ENCODE peak calls at places on chromosome 16, in five cellular contexts. M, K, Y, S and T are unnamed samples. For H3K4me1 and H3K27me3, the result is how much of the 10 kb centered on the place peaks cover.

GRCh38 chr16:58094791-58095574 is 34.2 kb downstream of the CFAP20 start:
- DNase-seq in S (no peak), K (no peak), M (no peak), Y (no peak), T (no peak)

GRCh38 chr16:67965668-67966548 is 2.5 kb downstream of the SLC12A4 start:
- DNase-seq in K (no peak), S (no peak), M (no peak), Y (no peak), T (peak)

GRCh38 chr16:83059237-83059636 is 432.5 kb downstream of the CDH13 start:
- DNase-seq in K (no peak), M (no peak), Y (no peak), S (no peak), T (no peak)

GRCh38 chr16:66081967-66082366 is 284.5 kb upstream of the CDH5 start:
- DNase-seq in M (no peak), K (no peak), S (no peak), Y (peak), T (no peak)

GRCh38 chr16:2529061-2529931 is 1.9 kb downstream of the CEMP1 start:
- DNase-seq in M (no peak), K (peak), Y (no peak), S (no peak), T (no peak)

GRCh38 chr16:89786474-89787364 is 29.7 kb downstream of the FANCA start:
- DNase-seq in S (no peak), M (no peak), K (no peak), Y (no peak), T (no peak)

GRCh38 chr16:3256876-3257465 is 538 bp upstream of the MEFV start:
- DNase-seq in K (no peak), S (no peak), Y (no peak), M (no peak), T (no peak)

GRCh38 chr16:75660321-75660720 is 12.7 kb downstream of the TERF2IP start:
- DNase-seq in S (no peak), K (no peak), Y (no peak), M (no peak), T (peak)

GRCh38 chr16:29313559-29313887 is 93.0 kb downstream of the NPIPB11 start:
- DNase-seq in K (no peak), Y (no peak), S (no peak), M (no peak), T (no peak)

GRCh38 chr16:81513204-81514040 is 68.8 kb downstream of the CMIP start:
- DNase-seq in M (peak), S (no peak), K (peak), Y (no peak), T (no peak)

GRCh38 chr16:89355036-89355435 is 135.3 kb downstream of the ANKRD11 start:
- DNase-seq in M (no peak), K (no peak), Y (no peak), S (no peak), T (no peak)

GRCh38 chr16:19168173-19169080 is at the start of gene SYT17:
- DNase-seq in S (peak), K (peak), M (peak), Y (no peak), T (peak)

GRCh38 chr16:23254338-23254737 is 47.8 kb upstream of the SCNN1B start:
- DNase-seq in K (no peak), Y (no peak), M (no peak), S (no peak), T (peak)

GRCh38 chr16:84561291-84561690 is 56.6 kb downstream of the COTL1 start:
- DNase-seq in M (no peak), Y (no peak), K (no peak), S (no peak), T (no peak)

GRCh38 chr16:19685176-19685575 is 32.9 kb downstream of the KNOP1 start:
- DNase-seq in K (no peak), S (no peak), Y (no peak), M (no peak), T (no peak)

GRCh38 chr16:80932725-80933124 is 74.0 kb downstream of the CMC2 start:
- DNase-seq in Y (no peak), K (peak), M (peak), S (peak), T (no peak)

GRCh38 chr16:85579199-85579598 is 33.9 kb upstream of the GSE1 start:
- DNase-seq in S (no peak), M (no peak), K (no peak), Y (no peak), T (no peak)

GRCh38 chr16:3171855-3172593 is 16.0 kb upstream of the OR1F1 start:
- DNase-seq in Y (no peak), K (no peak), M (no peak), S (no peak), T (no peak)

GRCh38 chr16:75072239-75072947 is 44.2 kb downstream of the LDHD start:
- DNase-seq in M (no peak), S (no peak), Y (no peak), K (no peak), T (no peak)

GRCh38 chr16:82681592-82681991 is 54.8 kb downstream of the CDH13 start:
- DNase-seq in S (no peak), Y (no peak), M (no peak), K (no peak), T (no peak)

GRCh38 chr16:9090101-9090959 is 1.1 kb upstream of the HAPSTR1 start:
- DNase-seq in Y (no peak), M (peak), K (peak), S (peak), T (no peak)

GRCh38 chr16:51707666-51708065 is 556.6 kb upstream of the SALL1 start:
- DNase-seq in S (no peak), Y (no peak), M (no peak), K (no peak), T (no peak)

GRCh38 chr16:84532855-84533486 is 28.5 kb upstream of the MEAK7 start:
- DNase-seq in S (no peak), K (no peak), Y (no peak), M (no peak), T (no peak)

GRCh38 chr16:30488764-30489595 is 16.4 kb downstream of the ITGAL start:
- DNase-seq in K (no peak), M (no peak), Y (no peak), S (no peak), T (no peak)

GRCh38 chr16:56611281-56611833 is 3.0 kb downstream of the MT2A start:
- DNase-seq in M (peak), S (peak), Y (peak), K (peak), T (peak)

GRCh38 chr16:84709609-84710008 is 9.8 kb downstream of the USP10 start:
- DNase-seq in Y (no peak), K (no peak), M (no peak), S (no peak), T (no peak)

GRCh38 chr16:21626659-21627277 is 25.6 kb downstream of the IGSF6 start:
- DNase-seq in S (no peak), K (peak), Y (peak), M (peak), T (no peak)

GRCh38 chr16:4591706-4592470 is 22.8 kb downstream of the UBALD1 start:
- DNase-seq in K (no peak), Y (no peak), M (no peak), S (no peak), T (no peak)

GRCh38 chr16:58732545-58733247 is 1.4 kb downstream of the GOT2 start:
- DNase-seq in Y (no peak), S (no peak), K (no peak), M (no peak), T (no peak)

GRCh38 chr16:6548507-6548906 is 784.1 kb upstream of the RBFOX1 start:
- DNase-seq in K (no peak), M (no peak), S (no peak), Y (no peak), T (no peak)

GRCh38 chr16:4450921-4451619 is 23.4 kb downstream of the NMRAL1 start:
- DNase-seq in M (no peak), S (no peak), Y (no peak), K (no peak), T (peak)

GRCh38 chr16:56401482-56401881 is 23.9 kb downstream of the AMFR start:
- DNase-seq in K (peak), Y (peak), S (no peak), M (no peak), T (peak)

DNA sequence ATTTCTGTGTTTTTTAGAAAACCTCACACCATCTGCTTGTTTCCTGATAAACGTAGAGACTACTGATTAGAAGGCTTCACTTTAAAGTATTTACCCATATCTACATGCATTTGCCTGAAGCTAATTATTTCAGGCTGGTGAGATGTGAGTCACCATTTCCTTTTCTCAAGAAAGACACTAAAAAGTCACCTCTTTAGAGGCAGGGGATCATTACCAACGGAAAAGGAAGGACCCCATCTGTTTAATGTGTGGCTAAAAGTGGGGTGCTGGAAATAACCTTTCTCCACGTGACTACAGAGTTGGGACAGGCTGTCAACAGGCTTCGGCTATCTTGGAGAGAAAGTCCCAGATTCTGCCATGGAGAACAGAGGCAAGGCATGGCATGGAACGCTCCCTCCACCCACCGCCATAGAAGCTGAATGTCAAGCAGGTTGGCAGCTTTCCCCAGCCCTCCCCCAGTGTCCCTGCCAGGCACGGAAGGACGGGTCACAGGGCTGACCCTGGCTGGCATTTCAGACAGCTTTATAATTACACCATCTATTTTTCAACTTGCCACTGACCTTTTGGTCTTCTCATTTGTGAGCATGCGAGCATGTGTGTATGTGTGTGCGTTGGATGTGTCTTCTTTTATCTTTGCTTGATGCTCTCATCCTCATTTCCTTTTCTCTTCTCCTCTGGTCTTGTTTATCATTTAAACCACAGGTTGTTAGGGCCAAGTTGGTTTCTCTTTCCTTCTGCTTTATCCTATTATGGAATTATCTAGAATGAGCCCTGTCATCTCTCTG is 157.0 kb downstream of the CPPED1 start:
- DNase-seq in M (peak), K (no peak), Y (no peak), S (peak), T (no peak)
- H3K4me1 ChIP-seq in M (under half), K (under half), Y (under half), S (under half), T (under half)

DNA sequence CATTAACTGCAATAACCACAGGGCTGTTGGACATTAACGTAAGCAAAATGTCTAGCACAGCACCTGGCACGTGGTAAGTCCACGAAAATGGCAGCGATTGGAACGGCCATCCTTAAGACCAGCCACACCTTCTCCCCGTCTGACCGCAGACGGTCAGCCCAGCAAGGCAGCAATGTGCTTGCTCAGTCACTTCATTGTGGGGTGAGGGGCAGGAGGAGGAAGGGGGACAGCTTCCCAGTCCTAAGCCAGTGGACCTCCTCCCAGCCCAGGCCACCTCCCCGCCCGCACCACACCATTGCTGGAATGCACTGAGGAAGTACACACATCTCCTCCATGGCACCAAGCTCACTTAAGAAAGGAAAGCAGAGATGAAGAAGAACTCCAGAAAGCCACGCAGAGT is 8.6 kb upstream of the MYLK3 start:
- DNase-seq in K (no peak), M (no peak), Y (no peak), S (no peak), T (no peak)
- H3K27me3 ChIP-seq in K (under half), M (under half), Y (under half), S (under half), T (under half)

GRCh38 chr16:73058616-73059409 is 10.9 kb upstream of the ZFHX3 start:
- DNase-seq in S (peak), M (peak), Y (peak), K (peak), T (peak)

GRCh38 chr16:73060948-73061495 is 13.1 kb upstream of the ZFHX3 start:
- DNase-seq in K (no peak), M (no peak), S (no peak), Y (no peak), T (no peak)

GRCh38 chr16:73058221-73058615 is 10.3 kb upstream of the ZFHX3 start:
- DNase-seq in Y (no peak), K (peak), M (peak), S (peak), T (peak)

GRCh38 chr16:73059779-73060178 is 11.9 kb upstream of the ZFHX3 start:
- DNase-seq in M (no peak), K (no peak), S (no peak), Y (no peak), T (no peak)

GRCh38 chr16:73060216-73060615 is 12.3 kb upstream of the ZFHX3 start:
- DNase-seq in K (no peak), Y (no peak), M (no peak), S (no peak), T (no peak)
- H3K4me3 ChIP-seq in K (peak), Y (no peak), M (no peak), S (peak), T (no peak)

DNA sequence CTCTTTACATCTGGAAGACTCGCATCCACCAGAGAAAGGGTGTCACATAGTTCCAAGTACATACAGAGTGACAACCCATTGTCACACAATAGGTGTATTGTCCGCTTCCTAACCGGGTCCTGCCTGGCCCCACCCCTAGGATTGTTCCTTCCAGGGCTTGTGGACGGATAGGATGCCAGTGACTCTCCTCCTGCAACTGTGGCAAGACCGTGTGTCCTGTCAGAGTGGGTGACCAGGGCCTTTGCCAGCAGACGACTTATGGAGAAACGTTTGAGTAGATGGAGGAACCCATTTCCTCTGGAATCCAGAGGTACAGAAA is 258.4 kb downstream of the CPPED1 start:
- DNase-seq in K (no peak), S (no peak), M (no peak), Y (no peak), T (no peak)
- H3K4me1 ChIP-seq in K (under half), S (under half), M (under half), Y (under half), T (under half)

GRCh38 chr16:87667443-87667842 is 65.1 kb downstream of the JPH3 start:
- DNase-seq in S (no peak), M (no peak), K (no peak), Y (no peak), T (no peak)
- H3K27me3 ChIP-seq in S (half or more), M (under half), K (under half), Y (under half), T (under half)

GRCh38 chr16:10939649-10940206 is 2.5 kb downstream of the DEXI start:
- DNase-seq in Y (no peak), M (no peak), K (no peak), S (no peak), T (no peak)
- H3K4me3 ChIP-seq in Y (no peak), M (no peak), K (peak), S (peak), T (no peak)

GRCh38 chr16:49800876-49801275 is 55.0 kb downstream of the ZNF423 start:
- DNase-seq in K (no peak), M (no peak), S (no peak), Y (no peak), T (no peak)

GRCh38 chr16:49799172-49799571 is 56.7 kb downstream of the ZNF423 start:
- DNase-seq in Y (no peak), K (no peak), S (no peak), M (no peak), T (peak)

GRCh38 chr16:49793244-49793643 is 62.7 kb downstream of the ZNF423 start:
- DNase-seq in S (no peak), M (no peak), Y (no peak), K (no peak), T (no peak)

GRCh38 chr16:49800441-49800840 is 55.5 kb downstream of the ZNF423 start:
- DNase-seq in Y (no peak), K (no peak), M (no peak), S (no peak), T (no peak)

GRCh38 chr16:49795513-49795912 is 60.4 kb downstream of the ZNF423 start:
- DNase-seq in M (no peak), S (no peak), Y (no peak), K (no peak), T (peak)
- H3K4me1 ChIP-seq in M (under half), S (under half), Y (under half), K (under half), T (under half)

DNA sequence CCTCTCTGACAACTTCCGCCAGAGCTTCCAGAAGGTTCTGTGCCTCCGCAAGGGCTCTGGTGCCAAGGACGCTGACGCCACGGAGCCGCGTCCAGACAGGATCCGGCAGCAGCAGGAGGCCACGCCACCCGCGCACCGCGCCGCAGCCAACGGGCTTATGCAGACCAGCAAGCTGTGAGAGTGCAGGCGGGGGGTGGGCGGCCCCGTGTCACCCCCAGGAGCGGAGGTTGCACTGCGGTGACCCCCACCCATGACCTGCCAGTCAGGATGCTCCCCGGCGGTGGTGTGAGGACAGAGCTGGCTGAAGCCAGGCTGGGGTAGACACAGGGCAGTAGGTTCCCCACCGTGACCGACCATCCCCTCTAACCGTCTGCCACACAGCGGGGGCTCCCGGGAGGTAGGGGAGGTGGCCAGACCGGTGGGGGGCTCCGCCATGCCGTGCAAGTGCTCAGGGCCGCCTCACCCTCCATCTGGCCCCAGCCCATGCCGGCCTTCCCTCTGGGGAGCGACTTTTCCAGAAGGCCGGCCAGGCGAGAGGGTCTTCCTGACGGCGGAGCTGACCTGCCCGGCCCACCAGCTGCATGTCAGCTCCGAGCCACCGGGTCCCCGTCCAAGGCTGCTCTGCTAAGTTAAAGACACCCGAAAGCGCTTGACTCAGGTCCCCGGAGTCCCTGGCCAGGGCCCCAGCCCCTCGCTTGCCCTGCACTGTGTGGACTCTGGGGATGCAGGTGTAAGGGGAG is 7.4 kb downstream of the SSTR5 start:
- DNase-seq in S (no peak), Y (no peak), M (no peak), K (no peak), T (no peak)
- H3K27me3 ChIP-seq in S (half or more), Y (under half), M (under half), K (under half), T (under half)